ENCODE peak calls at places on chromosomes 7 and 10, in nine cellular contexts. L is CD8-positive, alpha-beta memory T cell; U is choroid plexus epithelial cell; R is nephron progenitor cell; W is astrocyte of the cerebellum; M is M059J; B is WERI-Rb-1; H is stimulated activated CD4-positive, alpha-beta T cell treated with anti-CD3 and anti-CD28 coated beads, Interleukin-2, amount 100 ng/mL, for 48 hours; P is activated CD8-positive, alpha-beta memory T cell treated with anti-CD3 and anti-CD28 coated beads for 1 hour. I is an unnamed sample.

GRCh38 chr10:70367195-70367796 is 15.1 kb downstream of the LRRC20 start:
- DNase-seq in L (no peak), U (peak; percentile 68), R (no peak), W (peak; percentile 45), M (peak; percentile 81), B (no peak), H (no peak), P (no peak), I (no peak)

GRCh38 chr7:26179826-26180497 is 20.6 kb downstream of the HNRNPA2B1 start:
- DNase-seq in L (no peak), U (no peak), R (no peak), W (no peak), M (no peak), B (no peak), H (no peak), P (no peak), I (no peak)

GRCh38 chr10:28326516-28327493 is 23.9 kb upstream of the MPP7 start:
- DNase-seq in L (no peak), U (peak; percentile 47), R (no peak), W (peak; percentile 55), M (peak; percentile 63), B (peak; percentile 7), H (no peak), P (no peak), I (no peak)

GRCh38 chr7:68679456-68680234 is 918.6 kb upstream of the AUTS2 start:
- DNase-seq in L (no peak), U (no peak), R (no peak), W (no peak), M (peak; percentile 73), B (no peak), H (no peak), P (no peak), I (no peak)

GRCh38 chr7:42015413-42015698 is 221.7 kb downstream of the GLI3 start:
- DNase-seq in L (no peak), U (no peak), R (no peak), W (no peak), M (no peak), B (no peak), H (no peak), P (no peak), I (no peak)

GRCh38 chr10:18043148-18043547 is 91.4 kb downstream of the SLC39A12 start:
- DNase-seq in L (no peak), U (peak; percentile 67), R (no peak), W (no peak), M (no peak), B (no peak), H (no peak), P (no peak), I (no peak)

GRCh38 chr10:103181244-103181643 is 11.8 kb downstream of the NT5C2 start:
- DNase-seq in L (no peak), U (peak; percentile 26), R (no peak), W (no peak), M (no peak), B (no peak), H (no peak), P (no peak), I (peak; percentile 19)

GRCh38 chr7:77444123-77444522 is 28.0 kb upstream of the GSAP start:
- DNase-seq in L (no peak), U (peak; percentile 71), R (no peak), W (no peak), M (peak; percentile 50), B (no peak), H (no peak), P (no peak), I (no peak)

GRCh38 chr10:11893749-11894278 is 70.7 kb downstream of the PROSER2 start:
- DNase-seq in L (no peak), U (no peak), R (no peak), W (no peak), M (no peak), B (no peak), H (no peak), P (no peak), I (no peak)

GRCh38 chr10:101063548-101064414 is 2.0 kb downstream of the KAZALD1 start:
- DNase-seq in L (no peak), U (no peak), R (no peak), W (no peak), M (no peak), B (peak; percentile 45), H (no peak), P (no peak), I (no peak)

GRCh38 chr10:68666280-68666760 is 54.7 kb upstream of the CCAR1 start:
- DNase-seq in L (no peak), U (peak; percentile 93), R (no peak), W (peak; percentile 85), M (peak; percentile 88), B (no peak), H (no peak), P (no peak), I (no peak)

GRCh38 chr7:158378978-158379377 is 208.6 kb downstream of the PTPRN2 start:
- DNase-seq in L (no peak), U (no peak), R (no peak), W (no peak), M (no peak), B (no peak), H (no peak), P (no peak), I (no peak)

GRCh38 chr10:63164045-63164722 is 31.1 kb downstream of the NRBF2 start:
- DNase-seq in L (no peak), U (peak; percentile 31), R (no peak), W (no peak), M (no peak), B (no peak), H (no peak), P (no peak), I (no peak)

GRCh38 chr10:17665742-17666141 is 21.8 kb downstream of the STAM start:
- DNase-seq in L (no peak), U (peak; percentile 98), R (no peak), W (peak; percentile 89), M (peak; percentile 77), B (no peak), H (no peak), P (no peak), I (no peak)

GRCh38 chr10:110225756-110226554 is 18.6 kb downstream of the MXI1 start:
- DNase-seq in L (peak; percentile 86), U (peak; percentile 96), R (peak; percentile 85), W (peak; percentile 84), M (peak; percentile 93), B (peak; percentile 92), H (peak; percentile 84), P (peak; percentile 82), I (peak; percentile 93)

GRCh38 chr7:44814956-44815355 is 18.5 kb downstream of the PPIA start:
- DNase-seq in L (no peak), U (no peak), R (no peak), W (no peak), M (no peak), B (no peak), H (no peak), P (no peak), I (no peak)

GRCh38 chr7:47391726-47392125 is 190.2 kb downstream of the TNS3 start:
- DNase-seq in L (no peak), U (no peak), R (no peak), W (no peak), M (no peak), B (no peak), H (no peak), P (no peak), I (no peak)

GRCh38 chr7:127938588-127938987 is 92.6 kb downstream of the LRRC4 start:
- DNase-seq in L (no peak), U (peak; percentile 92), R (no peak), W (peak; percentile 82), M (peak; percentile 80), B (no peak), H (no peak), P (no peak), I (no peak)

GRCh38 chr7:64602518-64602917 is 39.6 kb upstream of the ZNF680 start:
- DNase-seq in L (no peak), U (peak; percentile 30), R (no peak), W (no peak), M (no peak), B (no peak), H (no peak), P (no peak), I (no peak)

GRCh38 chr7:157300406-157300770 is 36.4 kb upstream of the DNAJB6 start:
- DNase-seq in L (no peak), U (no peak), R (no peak), W (no peak), M (no peak), B (no peak), H (no peak), P (no peak), I (no peak)

GRCh38 chr7:119640326-119640725 is 632.6 kb upstream of the KCND2 start:
- DNase-seq in L (no peak), U (no peak), R (no peak), W (no peak), M (no peak), B (no peak), H (no peak), P (no peak), I (no peak)